ENCODE peak calls at places on chromosome 22, in nine cellular contexts. One of them, this sample, is unnamed. For H3K4me1, the result is how much of the 10 kb centered on the place peaks cover.

GRCh38 chr22:31084811-31085492 is 3.8 kb downstream of the SMTN start:
- DNase-seq in psoas muscle: peak
- DNase-seq in stomach: peak
- DNase-seq in cardiac muscle cell: peak
- DNase-seq in CD8-positive, alpha-beta T cell: peak
- DNase-seq in heart right ventricle: peak
- DNase-seq in HepG2: no peak
- DNase-seq in pancreas: peak
- DNase-seq in body of pancreas: peak
- DNase-seq in this sample: peak

GRCh38 chr22:28594784-28595324 is 84.8 kb downstream of the TTC28 start:
- DNase-seq in psoas muscle: no peak
- DNase-seq in CD8-positive, alpha-beta T cell: no peak
- DNase-seq in body of pancreas: no peak
- DNase-seq in stomach: no peak
- DNase-seq in cardiac muscle cell: peak
- DNase-seq in pancreas: no peak
- DNase-seq in heart right ventricle: no peak
- DNase-seq in HepG2: peak
- DNase-seq in this sample: no peak

GRCh38 chr22:37187891-37188761 is at the start of gene C1QTNF6:
- DNase-seq in psoas muscle: peak
- DNase-seq in HepG2: no peak
- DNase-seq in heart right ventricle: no peak
- DNase-seq in cardiac muscle cell: peak
- DNase-seq in body of pancreas: no peak
- DNase-seq in pancreas: no peak
- DNase-seq in CD8-positive, alpha-beta T cell: no peak
- DNase-seq in stomach: peak
- DNase-seq in this sample: no peak

GRCh38 chr22:33919591-33920501 is at the start of gene LARGE1:
- DNase-seq in body of pancreas: peak
- DNase-seq in CD8-positive, alpha-beta T cell: no peak
- DNase-seq in HepG2: peak
- DNase-seq in psoas muscle: peak
- DNase-seq in stomach: peak
- DNase-seq in pancreas: peak
- DNase-seq in heart right ventricle: peak
- DNase-seq in cardiac muscle cell: peak
- DNase-seq in this sample: peak

GRCh38 chr22:32324505-32325415 is 32.9 kb upstream of the RFPL3 start:
- DNase-seq in psoas muscle: no peak
- DNase-seq in stomach: peak
- DNase-seq in CD8-positive, alpha-beta T cell: no peak
- DNase-seq in body of pancreas: no peak
- DNase-seq in pancreas: no peak
- DNase-seq in cardiac muscle cell: no peak
- DNase-seq in heart right ventricle: no peak
- DNase-seq in HepG2: no peak
- DNase-seq in this sample: peak

GRCh38 chr22:48222742-48223487 is 1460.5 kb downstream of the TBC1D22A start:
- DNase-seq in stomach: no peak
- DNase-seq in body of pancreas: no peak
- DNase-seq in CD8-positive, alpha-beta T cell: no peak
- DNase-seq in HepG2: no peak
- DNase-seq in psoas muscle: no peak
- DNase-seq in pancreas: no peak
- DNase-seq in heart right ventricle: no peak
- DNase-seq in cardiac muscle cell: no peak
- DNase-seq in this sample: peak

GRCh38 chr22:19103881-19104821 is 18.1 kb downstream of the DGCR2 start:
- DNase-seq in stomach: no peak
- DNase-seq in cardiac muscle cell: no peak
- DNase-seq in heart right ventricle: no peak
- DNase-seq in CD8-positive, alpha-beta T cell: no peak
- DNase-seq in HepG2: no peak
- DNase-seq in pancreas: peak
- DNase-seq in body of pancreas: peak
- DNase-seq in psoas muscle: peak
- DNase-seq in this sample: no peak

GRCh38 chr22:35314161-35314942 is 14.7 kb downstream of the TOM1 start:
- DNase-seq in heart right ventricle: peak
- DNase-seq in CD8-positive, alpha-beta T cell: no peak
- DNase-seq in HepG2: no peak
- DNase-seq in body of pancreas: no peak
- DNase-seq in stomach: no peak
- DNase-seq in pancreas: no peak
- DNase-seq in psoas muscle: no peak
- DNase-seq in cardiac muscle cell: no peak
- DNase-seq in this sample: no peak

GRCh38 chr22:29641052-29641780 is 37.8 kb downstream of the NF2 start:
- DNase-seq in psoas muscle: no peak
- DNase-seq in stomach: no peak
- DNase-seq in HepG2: no peak
- DNase-seq in pancreas: no peak
- DNase-seq in CD8-positive, alpha-beta T cell: no peak
- DNase-seq in cardiac muscle cell: no peak
- DNase-seq in heart right ventricle: no peak
- DNase-seq in body of pancreas: no peak
- DNase-seq in this sample: no peak

DNA sequence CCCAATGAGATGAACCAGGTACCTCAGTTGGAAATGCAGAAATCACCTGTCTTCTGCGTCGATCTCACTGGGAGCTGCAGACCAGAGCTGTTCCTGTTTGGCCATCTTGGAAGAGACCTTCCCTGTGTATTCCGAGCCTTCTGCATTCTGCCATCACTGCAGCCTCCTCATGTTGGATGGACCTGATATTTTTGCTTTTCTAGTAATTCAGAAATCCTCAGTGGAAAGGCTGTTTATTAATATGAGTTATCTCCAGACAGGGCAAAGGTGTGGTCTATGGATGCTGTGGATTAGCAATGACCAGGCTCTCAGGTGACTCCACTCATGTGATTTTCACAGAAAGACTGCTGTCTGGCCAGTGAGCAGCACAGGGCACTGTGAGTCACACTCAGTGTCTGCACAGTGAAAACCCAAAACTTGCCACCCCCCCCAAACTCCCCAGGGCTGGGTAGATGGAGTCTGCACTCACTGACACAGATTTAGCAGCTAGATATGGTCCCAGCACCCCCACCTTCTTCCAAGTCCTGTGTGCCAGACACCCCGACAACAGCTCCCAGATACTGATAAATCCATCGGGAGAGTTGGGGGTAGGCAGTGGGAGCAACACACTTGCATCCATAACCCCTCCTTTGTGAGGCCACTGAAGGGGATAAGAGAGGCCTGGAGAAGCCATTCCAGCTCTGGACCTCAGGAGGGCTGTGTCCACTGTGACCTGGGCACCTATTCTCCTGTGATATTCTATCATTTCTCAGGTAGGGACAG is 75.2 kb upstream of the TOP3B start:
- DNase-seq in psoas muscle: no peak
- DNase-seq in CD8-positive, alpha-beta T cell: no peak
- DNase-seq in HepG2: no peak
- DNase-seq in cardiac muscle cell: no peak
- DNase-seq in heart right ventricle: no peak
- DNase-seq in body of pancreas: no peak
- DNase-seq in pancreas: no peak
- DNase-seq in stomach: no peak
- DNase-seq in this sample: no peak
- H3K4me1 ChIP-seq in psoas muscle: under half
- H3K4me1 ChIP-seq in CD8-positive, alpha-beta T cell: under half
- H3K4me1 ChIP-seq in HepG2: half or more
- H3K4me1 ChIP-seq in cardiac muscle cell: under half
- H3K4me1 ChIP-seq in heart right ventricle: under half
- H3K4me1 ChIP-seq in body of pancreas: under half
- H3K4me1 ChIP-seq in pancreas: under half
- H3K4me1 ChIP-seq in stomach: under half
- H3K4me1 ChIP-seq in this sample: under half

DNA sequence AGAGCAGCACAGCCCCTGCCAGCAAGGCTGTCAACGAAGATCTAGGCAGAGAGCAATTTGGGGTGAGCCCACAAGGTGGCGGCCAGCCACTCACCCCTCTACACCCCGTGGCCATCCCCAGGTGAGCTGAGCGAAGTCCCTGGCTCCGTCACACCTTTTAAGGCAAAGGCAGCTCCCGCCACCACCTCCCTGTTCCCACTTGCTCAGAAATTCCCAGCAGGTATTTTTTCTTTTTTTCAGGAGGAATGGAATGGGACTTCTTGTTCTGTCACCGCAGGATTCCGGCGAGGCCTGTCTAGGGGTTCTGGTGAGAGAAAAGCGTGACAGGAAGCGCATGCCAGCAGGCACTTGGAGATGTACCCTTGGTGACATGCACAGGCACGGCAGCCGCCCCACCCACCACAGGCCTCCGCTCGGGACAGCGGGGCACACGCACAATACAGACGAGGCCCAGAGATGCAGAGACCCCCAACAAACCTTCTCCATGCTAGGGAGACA is 10.0 kb downstream of the RPL3 start:
- DNase-seq in heart right ventricle: no peak
- DNase-seq in psoas muscle: no peak
- DNase-seq in cardiac muscle cell: no peak
- DNase-seq in HepG2: no peak
- DNase-seq in stomach: no peak
- DNase-seq in CD8-positive, alpha-beta T cell: no peak
- DNase-seq in body of pancreas: no peak
- DNase-seq in pancreas: no peak
- DNase-seq in this sample: no peak
- TF ChIP-seq CTCF in heart right ventricle: no peak
- TF ChIP-seq CTCF in psoas muscle: no peak
- TF ChIP-seq CTCF in cardiac muscle cell: peak
- TF ChIP-seq CTCF in HepG2: peak
- TF ChIP-seq CTCF in stomach: no peak
- TF ChIP-seq CTCF in CD8-positive, alpha-beta T cell: no peak
- TF ChIP-seq CTCF in body of pancreas: no peak
- TF ChIP-seq CTCF in pancreas: no peak
- TF ChIP-seq CTCF in this sample: no peak

GRCh38 chr22:38709306-38709705 is 3.6 kb downstream of the GTPBP1 start:
- DNase-seq in heart right ventricle: no peak
- DNase-seq in stomach: no peak
- DNase-seq in pancreas: no peak
- DNase-seq in cardiac muscle cell: no peak
- DNase-seq in body of pancreas: no peak
- DNase-seq in HepG2: no peak
- DNase-seq in psoas muscle: no peak
- DNase-seq in CD8-positive, alpha-beta T cell: no peak
- DNase-seq in this sample: no peak

GRCh38 chr22:38707346-38707745 is 1.6 kb downstream of the GTPBP1 start:
- DNase-seq in pancreas: no peak
- DNase-seq in CD8-positive, alpha-beta T cell: no peak
- DNase-seq in psoas muscle: no peak
- DNase-seq in heart right ventricle: no peak
- DNase-seq in stomach: no peak
- DNase-seq in cardiac muscle cell: no peak
- DNase-seq in HepG2: peak
- DNase-seq in body of pancreas: no peak
- DNase-seq in this sample: no peak

GRCh38 chr22:38706101-38706884 is 549 bp downstream of the GTPBP1 start:
- DNase-seq in stomach: peak
- DNase-seq in HepG2: no peak
- DNase-seq in cardiac muscle cell: peak
- DNase-seq in CD8-positive, alpha-beta T cell: no peak
- DNase-seq in body of pancreas: peak
- DNase-seq in psoas muscle: peak
- DNase-seq in heart right ventricle: peak
- DNase-seq in pancreas: peak
- DNase-seq in this sample: peak

GRCh38 chr22:38706885-38707180 is 1.1 kb downstream of the GTPBP1 start:
- DNase-seq in heart right ventricle: no peak
- DNase-seq in CD8-positive, alpha-beta T cell: no peak
- DNase-seq in body of pancreas: no peak
- DNase-seq in psoas muscle: no peak
- DNase-seq in stomach: no peak
- DNase-seq in HepG2: no peak
- DNase-seq in cardiac muscle cell: no peak
- DNase-seq in pancreas: no peak
- DNase-seq in this sample: no peak

DNA sequence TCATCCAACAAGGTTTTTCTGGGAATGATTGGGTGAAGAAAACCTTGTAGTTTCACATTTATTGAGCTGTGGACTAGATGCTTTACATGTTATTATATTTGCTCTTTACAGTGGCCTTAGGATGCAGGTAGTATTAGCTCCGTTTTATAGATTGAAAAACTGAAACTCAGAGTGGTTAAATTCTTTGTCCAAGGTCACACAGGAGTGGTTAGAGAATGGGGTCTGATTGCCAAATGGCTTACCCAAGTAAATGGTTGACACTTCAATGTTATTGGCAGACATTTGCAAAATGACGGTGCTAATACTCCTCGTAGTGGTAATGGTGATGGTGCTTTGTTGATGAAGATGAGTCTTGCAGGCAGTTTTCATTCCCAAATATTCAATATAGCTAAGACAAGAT is 2.2 kb downstream of the GTPBP1 start:
- DNase-seq in stomach: no peak
- DNase-seq in psoas muscle: no peak
- DNase-seq in pancreas: no peak
- DNase-seq in CD8-positive, alpha-beta T cell: no peak
- DNase-seq in body of pancreas: no peak
- DNase-seq in cardiac muscle cell: no peak
- DNase-seq in HepG2: no peak
- DNase-seq in heart right ventricle: no peak
- DNase-seq in this sample: no peak
- H3K4me3 ChIP-seq in stomach: peak
- H3K4me3 ChIP-seq in psoas muscle: peak
- H3K4me3 ChIP-seq in pancreas: no peak
- H3K4me3 ChIP-seq in CD8-positive, alpha-beta T cell: no peak
- H3K4me3 ChIP-seq in body of pancreas: no peak
- H3K4me3 ChIP-seq in cardiac muscle cell: no peak
- H3K4me3 ChIP-seq in HepG2: peak
- H3K4me3 ChIP-seq in heart right ventricle: no peak
- H3K4me3 ChIP-seq in this sample: no peak

DNA sequence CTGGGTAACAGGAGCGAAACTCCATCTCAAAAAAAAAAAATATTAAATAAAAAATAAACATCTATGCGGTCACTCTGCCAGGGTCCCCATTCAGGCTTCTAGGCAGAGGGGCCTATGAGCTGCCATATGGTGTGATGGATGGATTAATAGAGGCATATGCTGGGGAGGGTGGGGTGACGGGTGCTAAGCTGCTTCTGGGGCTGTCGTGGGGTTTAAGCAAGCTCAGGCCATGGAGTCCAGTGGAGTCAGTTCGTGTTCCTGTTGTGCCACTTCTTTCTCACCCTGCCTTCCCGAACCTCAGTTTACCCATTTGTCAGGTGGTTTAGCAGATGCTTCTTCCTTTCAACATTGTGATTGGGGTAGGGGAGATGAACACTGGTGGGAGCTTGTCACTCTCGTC is 9.0 kb upstream of the GRAMD4 start:
- DNase-seq in CD8-positive, alpha-beta T cell: no peak
- DNase-seq in heart right ventricle: no peak
- DNase-seq in cardiac muscle cell: no peak
- DNase-seq in stomach: no peak
- DNase-seq in psoas muscle: no peak
- DNase-seq in body of pancreas: no peak
- DNase-seq in pancreas: no peak
- DNase-seq in HepG2: no peak
- DNase-seq in this sample: no peak
- H3K4me1 ChIP-seq in CD8-positive, alpha-beta T cell: under half
- H3K4me1 ChIP-seq in heart right ventricle: half or more
- H3K4me1 ChIP-seq in cardiac muscle cell: under half
- H3K4me1 ChIP-seq in stomach: half or more
- H3K4me1 ChIP-seq in psoas muscle: under half
- H3K4me1 ChIP-seq in body of pancreas: under half
- H3K4me1 ChIP-seq in pancreas: under half
- H3K4me1 ChIP-seq in HepG2: half or more
- H3K4me1 ChIP-seq in this sample: under half